ENCODE peak calls at places on chromosome 22, in five cellular contexts. S is pancreas, H is EL, R is kidney, N is foreskin fibroblast. T is an unnamed sample.

GRCh38 chr22:43177479-43177878 is 9.5 kb downstream of the TTLL12 start:
- DNase-seq in S (no peak), H (no peak), R (peak), N (no peak), T (no peak)

GRCh38 chr22:43000441-43001175 is 14.3 kb downstream of the PACSIN2 start:
- DNase-seq in S (no peak), H (peak), R (no peak), N (peak), T (no peak)

GRCh38 chr22:44192098-44192810 is 11.5 kb downstream of the PARVG start:
- DNase-seq in S (no peak), H (peak), R (peak), N (no peak), T (peak)

GRCh38 chr22:50678651-50679521 is 6.3 kb downstream of the SHANK3 start:
- DNase-seq in S (no peak), H (no peak), R (no peak), N (no peak), T (no peak)

GRCh38 chr22:49164773-49165320 is 662.8 kb downstream of the BRD1 start:
- DNase-seq in S (no peak), H (no peak), R (no peak), N (no peak), T (no peak)

GRCh38 chr22:28943501-28943879 is 60.1 kb downstream of the ZNRF3 start:
- DNase-seq in S (no peak), H (no peak), R (no peak), N (no peak), T (no peak)

GRCh38 chr22:22914726-22915669 is 27.4 kb downstream of the IGLL5 start:
- DNase-seq in S (no peak), H (no peak), R (peak), N (no peak), T (no peak)

GRCh38 chr22:44384563-44384940 is 71.8 kb upstream of the SHISAL1 start:
- DNase-seq in S (no peak), H (no peak), R (peak), N (no peak), T (no peak)

GRCh38 chr22:17835256-17835655 is 61.0 kb upstream of the BID start:
- DNase-seq in S (no peak), H (no peak), R (no peak), N (no peak), T (no peak)

GRCh38 chr22:48575567-48576332 is 1251.9 kb downstream of the BRD1 start:
- DNase-seq in S (no peak), H (no peak), R (peak), N (no peak), T (no peak)

GRCh38 chr22:35568751-35569725 is 28.4 kb downstream of the RASD2 start:
- DNase-seq in S (no peak), H (peak), R (no peak), N (peak), T (no peak)

GRCh38 chr22:28873183-28873964 is 10.0 kb upstream of the ZNRF3 start:
- DNase-seq in S (no peak), H (no peak), R (no peak), N (no peak), T (no peak)

GRCh38 chr22:45626198-45626651 is 45.4 kb upstream of the ATXN10 start:
- DNase-seq in S (peak), H (no peak), R (peak), N (no peak), T (peak)

GRCh38 chr22:38872831-38873248 is 824 bp upstream of the CBX6 start:
- DNase-seq in S (peak), H (peak), R (peak), N (peak), T (no peak)

GRCh38 chr22:29700949-29701927 is 18.6 kb upstream of the CABP7 start:
- DNase-seq in S (no peak), H (peak), R (no peak), N (no peak), T (peak)